ENCODE peak calls at places on chromosomes 16 and 17, in ten cellular contexts. S, L, C, J, B, O, T, P, U and A are unnamed samples.
A peak's percentile ranks its signal among the peaks of the same experiment; 100 is the strongest.

GRCh38 chr16:67207116-67207856 is 8.4 kb downstream of the ELMO3 start:
- DNase-seq in S (no peak), L (no peak), C (no peak), J (no peak), B (no peak), O (no peak), T (no peak), P (no peak), U (no peak), A (no peak)

GRCh38 chr16:1338119-1338730 is 4.8 kb downstream of the BAIAP3 start:
- DNase-seq in S (no peak), L (no peak), C (no peak), J (no peak), B (peak; percentile 59), O (no peak), T (peak; percentile 49), P (no peak), U (peak; percentile 59), A (peak; percentile 81)

GRCh38 chr17:61431594-61432311 is 20.5 kb upstream of the TBX4 start:
- DNase-seq in S (no peak), L (no peak), C (no peak), J (peak; percentile 48), B (no peak), O (no peak), T (no peak), P (no peak), U (no peak), A (peak; percentile 29)

GRCh38 chr17:76578376-76578775 is 7.3 kb downstream of the ST6GALNAC2 start:
- DNase-seq in S (no peak), L (no peak), C (no peak), J (peak; percentile 74), B (no peak), O (no peak), T (no peak), P (no peak), U (no peak), A (no peak)

GRCh38 chr17:21042434-21043295 is at the start of gene USP22:
- DNase-seq in S (peak; percentile 98), L (no peak), C (no peak), J (peak; percentile 13), B (peak; percentile 98), O (peak; percentile 43), T (no peak), P (peak; percentile 64), U (peak; percentile 95), A (peak; percentile 100)

GRCh38 chr16:85637808-85638186 is 24.7 kb downstream of the GSE1 start:
- DNase-seq in S (no peak), L (no peak), C (no peak), J (no peak), B (no peak), O (no peak), T (no peak), P (no peak), U (no peak), A (no peak)

GRCh38 chr16:61677776-61678175 is 358.5 kb downstream of the CDH8 start:
- DNase-seq in S (no peak), L (no peak), C (no peak), J (no peak), B (no peak), O (no peak), T (no peak), P (no peak), U (no peak), A (no peak)

GRCh38 chr17:48576479-48577309 is 1.5 kb downstream of the HOXB4 start:
- DNase-seq in S (no peak), L (no peak), C (no peak), J (no peak), B (no peak), O (no peak), T (no peak), P (no peak), U (no peak), A (peak; percentile 71)

GRCh38 chr17:82023447-82024241 is 539 bp downstream of the LRRC45 start:
- DNase-seq in S (no peak), L (peak; percentile 35), C (no peak), J (no peak), B (peak; percentile 50), O (no peak), T (peak; percentile 30), P (peak; percentile 49), U (peak; percentile 49), A (peak; percentile 80)

GRCh38 chr16:7509919-7510705 is 177.5 kb downstream of the RBFOX1 start:
- DNase-seq in S (no peak), L (no peak), C (no peak), J (no peak), B (no peak), O (no peak), T (no peak), P (no peak), U (no peak), A (no peak)

GRCh38 chr17:39828443-39828842 is 35.7 kb downstream of the IKZF3 start:
- DNase-seq in S (no peak), L (no peak), C (no peak), J (no peak), B (no peak), O (no peak), T (no peak), P (no peak), U (no peak), A (no peak)

GRCh38 chr17:8426094-8426720 is 9.5 kb upstream of the NDEL1 start:
- DNase-seq in S (no peak), L (no peak), C (no peak), J (no peak), B (no peak), O (no peak), T (no peak), P (no peak), U (no peak), A (peak; percentile 26)

GRCh38 chr17:34291721-34292348 is 6.3 kb downstream of the CCL11 start:
- DNase-seq in S (no peak), L (no peak), C (no peak), J (no peak), B (peak; percentile 7), O (no peak), T (no peak), P (no peak), U (no peak), A (no peak)

GRCh38 chr17:75457047-75457654 is 716 bp downstream of the TMEM94 start:
- DNase-seq in S (peak; percentile 33), L (no peak), C (no peak), J (no peak), B (peak; percentile 30), O (no peak), T (peak; percentile 74), P (peak; percentile 83), U (peak; percentile 25), A (peak; percentile 89)

GRCh38 chr16:48535831-48536599 is 74.0 kb downstream of the N4BP1 start:
- DNase-seq in S (peak; percentile 78), L (peak; percentile 80), C (no peak), J (peak; percentile 82), B (peak; percentile 40), O (no peak), T (no peak), P (no peak), U (peak; percentile 47), A (no peak)

GRCh38 chr16:75555213-75555706 is 792 bp downstream of the TMEM231 start:
- DNase-seq in S (peak; percentile 61), L (peak; percentile 40), C (no peak), J (peak; percentile 73), B (peak; percentile 42), O (no peak), T (peak; percentile 96), P (peak; percentile 96), U (peak; percentile 47), A (peak; percentile 97)

GRCh38 chr17:77503916-77504651 is 363.3 kb downstream of the SEC14L1 start:
- DNase-seq in S (no peak), L (no peak), C (no peak), J (no peak), B (no peak), O (no peak), T (no peak), P (peak; percentile 70), U (no peak), A (peak; percentile 87)

GRCh38 chr17:74049167-74049797 is 154.2 kb upstream of the RPL38 start:
- DNase-seq in S (no peak), L (no peak), C (no peak), J (no peak), B (no peak), O (no peak), T (peak; percentile 21), P (no peak), U (no peak), A (no peak)

GRCh38 chr17:36721560-36722120 is 120.3 kb downstream of the MRM1 start:
- DNase-seq in S (no peak), L (no peak), C (no peak), J (no peak), B (no peak), O (peak; percentile 33), T (no peak), P (no peak), U (no peak), A (no peak)

GRCh38 chr17:45371414-45372324 is 54.8 kb upstream of the MAP3K14 start:
- DNase-seq in S (peak; percentile 80), L (no peak), C (no peak), J (peak; percentile 82), B (peak; percentile 75), O (peak; percentile 41), T (no peak), P (peak; percentile 99), U (peak; percentile 73), A (peak; percentile 99)

GRCh38 chr17:2266045-2266864 is 37.3 kb downstream of the SMG6 start:
- DNase-seq in S (no peak), L (peak; percentile 92), C (peak; percentile 64), J (no peak), B (peak; percentile 93), O (peak; percentile 84), T (no peak), P (no peak), U (peak; percentile 84), A (no peak)

GRCh38 chr17:4523946-4524345 is 25.3 kb downstream of the SPNS2 start:
- DNase-seq in S (no peak), L (no peak), C (no peak), J (no peak), B (no peak), O (no peak), T (no peak), P (no peak), U (no peak), A (no peak)